ENCODE peak calls at places on chromosomes 1 and 21, in five cellular contexts. L, T, I, G and R are unnamed samples.

GRCh38 chr1:31065310-31066217 is at the start of gene PUM1:
- DNase-seq in L (peak; percentile 93), T (peak; percentile 98), I (peak; percentile 99), G (peak; percentile 97), R (peak; percentile 90)

GRCh38 chr1:208467401-208467800 is 223.2 kb upstream of the PLXNA2 start:
- DNase-seq in L (no peak), T (no peak), I (no peak), G (no peak), R (no peak)

GRCh38 chr1:61162513-61163274 is 80.3 kb downstream of the NFIA start:
- DNase-seq in L (no peak), T (no peak), I (no peak), G (no peak), R (no peak)

GRCh38 chr1:43774359-43774758 is 67.0 kb downstream of the ST3GAL3 start:
- DNase-seq in L (peak; percentile 27), T (no peak), I (no peak), G (no peak), R (peak; percentile 59)

GRCh38 chr21:45634511-45635183 is 8.9 kb upstream of the PCBP3 start:
- DNase-seq in L (no peak), T (no peak), I (no peak), G (no peak), R (no peak)

GRCh38 chr1:243818978-243819377 is 31.1 kb downstream of the AKT3 start:
- DNase-seq in L (no peak), T (no peak), I (no peak), G (no peak), R (no peak)

GRCh38 chr1:214004014-214004413 is 16.2 kb downstream of the PROX1 start:
- DNase-seq in L (no peak), T (no peak), I (no peak), G (no peak), R (no peak)

GRCh38 chr1:198699167-198700015 is 60.6 kb downstream of the PTPRC start:
- DNase-seq in L (peak; percentile 9), T (peak; percentile 69), I (peak; percentile 37), G (peak; percentile 52), R (no peak)

GRCh38 chr1:30286984-30287839 is 436.2 kb downstream of the MATN1 start:
- DNase-seq in L (no peak), T (no peak), I (no peak), G (no peak), R (no peak)

GRCh38 chr1:41500378-41500777 is 15.9 kb upstream of the EDN2 start:
- DNase-seq in L (peak; percentile 68), T (no peak), I (peak; percentile 98), G (no peak), R (no peak)

GRCh38 chr1:116325922-116326321 is 47.1 kb upstream of the ATP1A1 start:
- DNase-seq in L (no peak), T (peak; percentile 53), I (no peak), G (peak; percentile 40), R (no peak)

GRCh38 chr1:63883494-63884235 is 109.8 kb downstream of the ROR1 start:
- DNase-seq in L (no peak), T (no peak), I (no peak), G (no peak), R (no peak)

GRCh38 chr1:81921344-81921743 is 120.6 kb downstream of the ADGRL2 start:
- DNase-seq in L (no peak), T (no peak), I (no peak), G (no peak), R (no peak)

GRCh38 chr1:149884433-149885363 is 14.7 kb upstream of the BOLA1 start:
- DNase-seq in L (no peak), T (no peak), I (no peak), G (no peak), R (no peak)

GRCh38 chr1:58815680-58816071 is 31.8 kb upstream of the JUN start:
- DNase-seq in L (no peak), T (no peak), I (peak; percentile 30), G (no peak), R (no peak)

GRCh38 chr1:117826551-117827078 is 102.8 kb downstream of the GDAP2 start:
- DNase-seq in L (peak; percentile 46), T (no peak), I (no peak), G (no peak), R (peak; percentile 87)